ENCODE peak calls at places on chromosome 1, in six cellular contexts. T, L, H, W, I and Q are unnamed samples.

GRCh38 chr1:13543927-13544556 is 30.2 kb upstream of the LRRC38 start:
- DNase-seq in I (peak; percentile 50), W (peak; percentile 17), L (peak; percentile 70), T (no peak), H (peak; percentile 84), Q (no peak)

GRCh38 chr1:183033205-183033604 is 10.0 kb downstream of the LAMC1 start:
- DNase-seq in I (no peak), H (no peak), L (no peak), W (no peak), T (no peak), Q (no peak)

GRCh38 chr1:30851286-30851685 is 57.3 kb downstream of the SDC3 start:
- DNase-seq in H (no peak), T (no peak), L (no peak), W (no peak), I (no peak), Q (no peak)

GRCh38 chr1:25194576-25195020 is 37.7 kb downstream of the SYF2 start:
- DNase-seq in L (peak; percentile 30), T (no peak), H (no peak), W (no peak), I (no peak), Q (no peak)

GRCh38 chr1:206579747-206580437 is 32.4 kb downstream of the EIF2D start:
- DNase-seq in H (peak; percentile 78), I (peak; percentile 83), L (peak; percentile 82), W (peak; percentile 50), T (peak; percentile 94), Q (peak; percentile 81)

GRCh38 chr1:25253911-25254310 is 6.7 kb upstream of the RSRP1 start:
- DNase-seq in T (no peak), L (no peak), W (no peak), I (peak; percentile 39), H (peak; percentile 48), Q (no peak)

GRCh38 chr1:9890224-9890731 is 19.8 kb downstream of the CTNNBIP1 start:
- DNase-seq in T (no peak), I (peak; percentile 89), W (peak; percentile 94), H (peak; percentile 85), L (peak; percentile 45), Q (no peak)

GRCh38 chr1:91054780-91055481 is 33.1 kb upstream of the ZNF644 start:
- DNase-seq in I (no peak), W (no peak), H (no peak), T (no peak), L (no peak), Q (no peak)

GRCh38 chr1:155872527-155872926 is 13.2 kb downstream of the SYT11 start:
- DNase-seq in I (no peak), W (no peak), H (no peak), L (no peak), T (no peak), Q (no peak)

GRCh38 chr1:41285818-41286217 is 43.7 kb upstream of the SCMH1 start:
- DNase-seq in T (no peak), L (no peak), W (no peak), H (no peak), I (no peak), Q (no peak)